ENCODE peak calls at places on chromosomes 13 and 19, in ten cellular contexts. W, S, L, O, J, K, R, C, V and G are unnamed samples.

GRCh38 chr19:30066781-30067759 is 125.0 kb downstream of the URI1 start:
- DNase-seq in W (no peak), S (no peak), L (no peak), O (no peak), J (no peak), K (no peak), R (no peak), C (no peak), V (peak; percentile 76), G (no peak)

GRCh38 chr13:48828962-48829405 is 146.7 kb upstream of the FNDC3A start:
- DNase-seq in W (no peak), S (no peak), L (no peak), O (peak; percentile 96), J (no peak), K (no peak), R (no peak), C (no peak), V (no peak), G (no peak)

GRCh38 chr13:27339299-27339698 is 68.7 kb downstream of the RASL11A start:
- DNase-seq in W (no peak), S (peak; percentile 51), L (no peak), O (peak; percentile 85), J (no peak), K (peak; percentile 28), R (peak; percentile 23), C (peak; percentile 85), V (no peak), G (no peak)

GRCh38 chr19:43726736-43727592 is 11.1 kb downstream of the IRGC start:
- DNase-seq in W (no peak), S (no peak), L (no peak), O (no peak), J (no peak), K (no peak), R (no peak), C (peak; percentile 51), V (no peak), G (no peak)

GRCh38 chr19:44777715-44778347 is at the start of gene CBLC:
- DNase-seq in W (no peak), S (no peak), L (no peak), O (peak; percentile 97), J (no peak), K (no peak), R (no peak), C (no peak), V (peak; percentile 90), G (peak; percentile 97)

GRCh38 chr13:71621152-71622124 is 245.6 kb downstream of the DACH1 start:
- DNase-seq in W (no peak), S (no peak), L (no peak), O (peak; percentile 42), J (no peak), K (no peak), R (no peak), C (no peak), V (no peak), G (no peak)

GRCh38 chr13:51626749-51627148 is 42.5 kb downstream of the WDFY2 start:
- DNase-seq in W (no peak), S (no peak), L (no peak), O (no peak), J (no peak), K (no peak), R (no peak), C (no peak), V (no peak), G (no peak)

GRCh38 chr13:19173752-19174151 is 7.9 kb downstream of the TUBA3C start:
- DNase-seq in W (no peak), S (no peak), L (no peak), O (no peak), J (no peak), K (no peak), R (no peak), C (no peak), V (no peak), G (no peak)

GRCh38 chr13:39324806-39325311 is 278.1 kb downstream of the LHFPL6 start:
- DNase-seq in W (no peak), S (no peak), L (no peak), O (no peak), J (no peak), K (no peak), R (no peak), C (no peak), V (no peak), G (no peak)

GRCh38 chr19:43300206-43300605 is 30.9 kb upstream of the PSG9 start:
- DNase-seq in W (no peak), S (no peak), L (no peak), O (no peak), J (no peak), K (no peak), R (no peak), C (no peak), V (no peak), G (no peak)

GRCh38 chr13:39876258-39876657 is 220.8 kb downstream of the COG6 start:
- DNase-seq in W (no peak), S (no peak), L (peak; percentile 2), O (no peak), J (no peak), K (no peak), R (no peak), C (no peak), V (no peak), G (no peak)

GRCh38 chr13:32041429-32041828 is 9.9 kb downstream of the FRY start:
- DNase-seq in W (no peak), S (no peak), L (no peak), O (no peak), J (no peak), K (no peak), R (no peak), C (no peak), V (no peak), G (no peak)

GRCh38 chr13:113187263-113187669 is 21.2 kb downstream of the PCID2 start:
- DNase-seq in W (peak; percentile 92), S (no peak), L (peak; percentile 96), O (peak; percentile 56), J (peak; percentile 37), K (no peak), R (no peak), C (no peak), V (peak; percentile 97), G (peak; percentile 98)

GRCh38 chr13:35780613-35781012 is 304.1 kb upstream of the MAB21L1 start:
- DNase-seq in W (no peak), S (no peak), L (no peak), O (no peak), J (no peak), K (no peak), R (no peak), C (no peak), V (no peak), G (no peak)

GRCh38 chr13:99192480-99192879 is 8.2 kb upstream of the UBAC2 start:
- DNase-seq in W (no peak), S (no peak), L (no peak), O (peak; percentile 29), J (no peak), K (no peak), R (no peak), C (no peak), V (no peak), G (no peak)

GRCh38 chr19:11268783-11269267 is 6.5 kb upstream of the DOCK6 start:
- DNase-seq in W (peak; percentile 76), S (no peak), L (peak; percentile 46), O (peak; percentile 79), J (no peak), K (no peak), R (peak; percentile 28), C (peak; percentile 94), V (peak; percentile 91), G (no peak)

GRCh38 chr19:23002690-23003422 is at the start of gene ZNF728:
- DNase-seq in W (no peak), S (no peak), L (no peak), O (no peak), J (peak; percentile 5), K (no peak), R (no peak), C (no peak), V (no peak), G (no peak)

GRCh38 chr13:20128459-20128927 is 32.4 kb downstream of the GJA3 start:
- DNase-seq in W (no peak), S (peak; percentile 20), L (no peak), O (peak; percentile 71), J (no peak), K (no peak), R (no peak), C (no peak), V (peak; percentile 85), G (no peak)

GRCh38 chr13:25816239-25816638 is 235.6 kb downstream of the SHISA2 start:
- DNase-seq in W (no peak), S (no peak), L (no peak), O (peak; percentile 90), J (no peak), K (no peak), R (no peak), C (no peak), V (no peak), G (no peak)

GRCh38 chr19:44992336-44993163 is 8.7 kb upstream of the RELB start:
- DNase-seq in W (no peak), S (no peak), L (no peak), O (no peak), J (no peak), K (no peak), R (no peak), C (no peak), V (no peak), G (no peak)